ENCODE peak calls at places on chromosomes 16 and 17, in eight cellular contexts. V is stimulated activated CD8-positive, alpha-beta memory T cell treated with anti-CD3 and anti-CD28 coated beads, Interleukin-7, amount 100 ng/mL, for 1 hour; O is stimulated activated effector memory CD8-positive, alpha-beta T cell treated with anti-CD3 and anti-CD28 coated beads, Interleukin-12 subunit alpha, Interleukin-12 subunit beta, amount 100 ng/mL, for 72 hours; L is CD8-positive, alpha-beta T cell; E is HEK293T; J is hippocampal formation; S is CD4-positive, alpha-beta memory T cell; C is mucosa of gallbladder. H is an unnamed sample.

GRCh38 chr17:33163827-33164555 is 129.1 kb downstream of the ASIC2 start:
- DNase-seq in V (no peak), O (no peak), L (no peak), E (no peak), J (no peak), S (no peak), C (no peak), H (no peak)

GRCh38 chr17:12545877-12546513 is 119.7 kb upstream of the MYOCD start:
- DNase-seq in V (no peak), O (no peak), L (no peak), E (peak; percentile 64), J (no peak), S (no peak), C (peak; percentile 34), H (peak; percentile 69)

GRCh38 chr16:10405386-10405939 is 19.6 kb downstream of the ATF7IP2 start:
- DNase-seq in V (no peak), O (no peak), L (no peak), E (no peak), J (no peak), S (no peak), C (no peak), H (no peak)

GRCh38 chr16:84700518-84701277 is 898 bp downstream of the USP10 start:
- DNase-seq in V (no peak), O (no peak), L (no peak), E (no peak), J (no peak), S (peak; percentile 56), C (no peak), H (no peak)

GRCh38 chr16:64730261-64730660 is 391.6 kb downstream of the CDH11 start:
- DNase-seq in V (no peak), O (no peak), L (no peak), E (no peak), J (no peak), S (no peak), C (no peak), H (no peak)

GRCh38 chr17:76153640-76154039 is 12.6 kb upstream of the FOXJ1 start:
- DNase-seq in V (no peak), O (no peak), L (peak; percentile 43), E (no peak), J (no peak), S (no peak), C (no peak), H (peak; percentile 60)

GRCh38 chr17:77098884-77099545 is 41.8 kb upstream of the SEC14L1 start:
- DNase-seq in V (no peak), O (no peak), L (no peak), E (no peak), J (peak; percentile 70), S (peak; percentile 39), C (peak; percentile 78), H (no peak)

GRCh38 chr16:4753227-4753626 is 13.7 kb downstream of the ZNF500 start:
- DNase-seq in V (no peak), O (no peak), L (no peak), E (no peak), J (no peak), S (no peak), C (no peak), H (no peak)

GRCh38 chr16:30430428-30430970 is 669 bp upstream of the DCTPP1 start:
- DNase-seq in V (no peak), O (no peak), L (no peak), E (no peak), J (no peak), S (no peak), C (no peak), H (no peak)

GRCh38 chr16:83771306-83771942 is 36.4 kb upstream of the HSBP1 start:
- DNase-seq in V (no peak), O (no peak), L (no peak), E (no peak), J (peak; percentile 68), S (no peak), C (no peak), H (no peak)

GRCh38 chr16:74466872-74467271 is 45.6 kb upstream of the CLEC18B start:
- DNase-seq in V (no peak), O (no peak), L (no peak), E (no peak), J (no peak), S (peak; percentile 21), C (no peak), H (no peak)

GRCh38 chr16:74667215-74667765 is 613 bp upstream of the RFWD3 start:
- DNase-seq in V (peak; percentile 1), O (peak; percentile 26), L (peak; percentile 58), E (no peak), J (no peak), S (no peak), C (peak; percentile 18), H (no peak)

GRCh38 chr16:54265558-54266213 is 20.9 kb downstream of the IRX3 start:
- DNase-seq in V (no peak), O (no peak), L (no peak), E (no peak), J (no peak), S (no peak), C (no peak), H (no peak)

H was measured in T47D.